ENCODE peak calls at places on chromosome 3, in five cellular contexts. E, I, W, X and U are unnamed samples.

GRCh38 chr3:64385256-64385655 is 160.0 kb upstream of the PRICKLE2 start:
- DNase-seq in I (no peak), W (no peak), X (no peak), E (no peak), U (no peak)

GRCh38 chr3:25527796-25528195 is 99.7 kb downstream of the RARB start:
- DNase-seq in E (no peak), I (no peak), W (no peak), X (no peak), U (peak)

GRCh38 chr3:42014443-42014945 is 52.6 kb upstream of the ULK4 start:
- DNase-seq in X (no peak), W (no peak), E (no peak), I (peak), U (no peak)

GRCh38 chr3:45216210-45216609 is 9.9 kb downstream of the TMEM158 start:
- DNase-seq in E (no peak), X (no peak), I (no peak), W (no peak), U (no peak)

GRCh38 chr3:50523170-50523865 is 19.9 kb upstream of the CACNA2D2 start:
- DNase-seq in W (no peak), X (no peak), I (no peak), E (no peak), U (no peak)

GRCh38 chr3:171267089-171267488 is 193.1 kb downstream of the TNIK start:
- DNase-seq in W (no peak), X (no peak), I (no peak), E (no peak), U (no peak)

GRCh38 chr3:77546246-77546645 is 506.3 kb downstream of the ROBO2 start:
- DNase-seq in W (no peak), E (no peak), I (no peak), X (no peak), U (no peak)

GRCh38 chr3:99965077-99965476 is 147.4 kb downstream of the CMSS1 start:
- DNase-seq in X (no peak), E (no peak), I (peak), W (no peak), U (peak)

GRCh38 chr3:18071833-18072232 is 329.4 kb upstream of the TBC1D5 start:
- DNase-seq in W (no peak), E (no peak), X (no peak), I (no peak), U (no peak)

GRCh38 chr3:16183601-16184270 is 9.3 kb downstream of the GALNT15 start:
- DNase-seq in W (peak), E (no peak), X (no peak), I (no peak), U (peak)

GRCh38 chr3:127455541-127456450 is 134.7 kb downstream of the TPRA1 start:
- DNase-seq in I (peak), E (peak), W (peak), X (peak), U (peak)

GRCh38 chr3:13239467-13239760 is 166.2 kb upstream of the IQSEC1 start:
- DNase-seq in W (no peak), X (no peak), E (no peak), I (no peak), U (no peak)

DNA sequence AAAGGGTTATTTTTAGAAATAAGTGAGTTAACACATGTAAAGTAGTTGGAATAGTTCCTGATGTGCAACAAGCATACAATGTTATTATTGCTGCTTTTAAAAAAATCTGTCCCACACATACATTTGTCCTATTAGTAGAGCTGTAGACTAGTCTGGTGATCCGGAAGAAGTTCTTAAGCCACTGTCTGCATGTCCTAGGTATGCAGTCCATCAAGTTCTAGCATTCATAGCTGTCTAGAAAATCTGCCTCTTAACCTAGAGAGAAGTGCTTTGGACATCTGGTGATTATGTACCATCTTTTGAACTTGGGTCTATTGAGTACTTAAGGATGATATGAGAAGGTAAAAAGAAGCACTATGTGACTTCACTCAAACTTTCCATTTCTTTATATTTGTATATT is 439.9 kb upstream of the NAALADL2 start:
- DNase-seq in W (no peak), I (no peak), E (no peak), X (no peak), U (no peak)
- H3K4me3 ChIP-seq in W (no peak), I (no peak), E (no peak), X (no peak), U (no peak)

DNA sequence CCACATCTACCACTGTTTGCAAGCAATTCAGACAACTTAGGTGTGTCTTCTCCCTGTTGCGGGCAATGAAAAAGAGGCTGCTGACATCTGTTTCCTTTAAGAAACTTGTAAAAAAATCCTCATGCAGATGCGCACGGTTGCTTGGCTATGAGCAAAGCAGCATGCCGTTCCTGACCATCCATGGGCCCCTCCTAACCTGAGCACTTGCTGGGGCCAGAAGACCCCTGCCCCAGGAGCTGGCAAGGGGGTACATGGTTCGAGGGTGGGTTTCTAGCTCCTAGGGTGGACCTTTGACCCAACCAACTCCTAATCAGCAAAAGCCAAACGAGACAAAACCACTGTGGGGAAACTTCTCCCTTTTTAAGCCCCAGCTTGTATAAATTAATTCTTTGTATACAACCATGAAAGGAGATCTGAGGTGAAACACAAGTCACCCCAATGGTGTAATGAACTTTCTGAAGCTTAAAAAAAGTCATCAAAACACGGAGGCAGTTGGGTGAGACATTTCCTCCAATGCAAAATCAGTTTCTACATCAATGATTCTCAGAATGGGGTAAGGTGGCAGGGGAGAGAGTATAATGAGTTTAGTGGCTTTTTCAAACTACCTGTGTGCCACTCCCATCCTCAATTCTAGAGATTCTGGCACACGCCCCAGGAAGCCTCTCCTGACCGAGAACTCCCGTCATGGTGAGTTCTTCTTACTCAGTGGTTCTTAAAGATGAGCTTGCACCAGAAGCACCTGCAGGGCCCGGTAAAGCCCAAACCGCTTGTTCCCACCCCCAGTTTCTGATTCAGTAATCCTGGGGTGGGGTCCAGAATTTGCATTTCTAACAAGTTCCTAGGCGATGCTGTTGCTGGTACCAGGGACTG is 44.1 kb downstream of the CPN2 start:
- DNase-seq in W (no peak), E (no peak), I (no peak), X (no peak), U (no peak)
- H3K4me3 ChIP-seq in W (no peak), E (no peak), I (no peak), X (no peak), U (no peak)

DNA sequence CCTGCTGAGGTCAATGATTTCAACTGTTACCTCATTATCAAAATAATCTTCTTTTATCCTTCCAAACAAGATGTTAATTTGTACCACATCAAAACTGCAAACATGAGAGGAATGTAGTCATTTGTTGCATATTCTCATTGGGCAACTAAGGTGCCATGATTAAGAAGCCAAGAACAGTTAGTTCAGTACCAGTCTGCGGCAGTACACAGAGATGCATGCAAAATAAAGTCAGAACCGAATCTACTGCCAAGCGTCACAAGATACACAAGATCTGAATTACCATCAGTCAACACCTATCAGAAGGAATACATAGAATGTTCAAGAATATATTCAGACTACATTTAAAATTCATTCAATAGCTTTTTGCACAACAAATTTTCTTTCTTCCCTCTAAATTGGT is 127.6 kb upstream of the SPATA12 start:
- DNase-seq in I (no peak), X (no peak), W (no peak), E (no peak), U (no peak)
- H3K4me3 ChIP-seq in I (no peak), X (no peak), W (no peak), E (no peak), U (no peak)

DNA sequence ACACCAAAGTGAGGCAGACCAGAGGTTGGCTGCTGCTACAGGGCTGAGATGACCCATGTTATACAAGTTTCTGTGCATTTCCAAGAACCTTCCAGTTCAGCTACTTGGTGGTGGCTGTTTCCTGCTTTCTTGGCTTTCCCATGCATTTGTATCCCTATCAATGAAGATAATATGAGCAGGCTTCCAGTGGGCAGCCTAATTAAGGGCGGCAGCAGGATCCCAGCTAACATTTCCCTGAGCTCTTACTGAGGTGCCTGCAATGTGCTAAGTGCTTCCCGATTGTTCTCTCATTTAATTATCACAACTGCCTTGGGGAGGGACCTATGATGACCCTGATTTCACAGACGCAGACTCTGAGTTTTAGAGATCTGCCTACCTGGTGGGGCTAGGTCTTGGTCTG is 95.5 kb downstream of the FRMD4B start:
- DNase-seq in X (no peak), W (no peak), I (no peak), E (no peak), U (no peak)
- H3K4me3 ChIP-seq in X (no peak), W (no peak), I (no peak), E (no peak), U (no peak)

GRCh38 chr3:97823503-97824004 is 1.7 kb downstream of the CRYBG3 start:
- DNase-seq in X (no peak), W (no peak), I (no peak), E (peak), U (no peak)
- H3K4me3 ChIP-seq in X (no peak), W (peak), I (peak), E (peak), U (peak)

GRCh38 chr3:158991146-158991705 is 189.4 kb downstream of the MFSD1 start:
- DNase-seq in W (no peak), X (peak), I (peak), E (no peak), U (no peak)
- H3K4me3 ChIP-seq in W (no peak), X (no peak), I (no peak), E (no peak), U (no peak)

DNA sequence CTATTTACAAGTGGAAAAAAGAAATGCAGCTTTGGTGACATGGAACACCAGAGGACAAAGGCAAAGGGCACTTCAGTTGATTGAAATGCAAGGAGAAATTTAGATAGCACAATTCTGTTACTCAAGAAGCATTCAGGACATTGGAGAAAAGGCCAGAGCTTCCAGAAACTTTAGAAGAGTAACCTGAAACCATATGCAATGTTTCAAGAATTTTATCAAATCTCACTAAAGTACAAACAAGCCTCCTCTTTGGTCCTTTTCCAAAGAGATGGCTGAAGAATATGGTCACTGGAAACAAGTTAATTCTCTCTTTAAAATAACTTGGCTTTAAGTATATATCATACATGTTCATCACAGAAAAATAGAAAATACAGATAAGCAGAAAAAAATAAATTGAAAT is 14.6 kb upstream of the LMOD3 start:
- DNase-seq in E (no peak), X (no peak), I (no peak), W (no peak), U (no peak)
- H3K4me3 ChIP-seq in E (no peak), X (no peak), I (no peak), W (no peak), U (no peak)

DNA sequence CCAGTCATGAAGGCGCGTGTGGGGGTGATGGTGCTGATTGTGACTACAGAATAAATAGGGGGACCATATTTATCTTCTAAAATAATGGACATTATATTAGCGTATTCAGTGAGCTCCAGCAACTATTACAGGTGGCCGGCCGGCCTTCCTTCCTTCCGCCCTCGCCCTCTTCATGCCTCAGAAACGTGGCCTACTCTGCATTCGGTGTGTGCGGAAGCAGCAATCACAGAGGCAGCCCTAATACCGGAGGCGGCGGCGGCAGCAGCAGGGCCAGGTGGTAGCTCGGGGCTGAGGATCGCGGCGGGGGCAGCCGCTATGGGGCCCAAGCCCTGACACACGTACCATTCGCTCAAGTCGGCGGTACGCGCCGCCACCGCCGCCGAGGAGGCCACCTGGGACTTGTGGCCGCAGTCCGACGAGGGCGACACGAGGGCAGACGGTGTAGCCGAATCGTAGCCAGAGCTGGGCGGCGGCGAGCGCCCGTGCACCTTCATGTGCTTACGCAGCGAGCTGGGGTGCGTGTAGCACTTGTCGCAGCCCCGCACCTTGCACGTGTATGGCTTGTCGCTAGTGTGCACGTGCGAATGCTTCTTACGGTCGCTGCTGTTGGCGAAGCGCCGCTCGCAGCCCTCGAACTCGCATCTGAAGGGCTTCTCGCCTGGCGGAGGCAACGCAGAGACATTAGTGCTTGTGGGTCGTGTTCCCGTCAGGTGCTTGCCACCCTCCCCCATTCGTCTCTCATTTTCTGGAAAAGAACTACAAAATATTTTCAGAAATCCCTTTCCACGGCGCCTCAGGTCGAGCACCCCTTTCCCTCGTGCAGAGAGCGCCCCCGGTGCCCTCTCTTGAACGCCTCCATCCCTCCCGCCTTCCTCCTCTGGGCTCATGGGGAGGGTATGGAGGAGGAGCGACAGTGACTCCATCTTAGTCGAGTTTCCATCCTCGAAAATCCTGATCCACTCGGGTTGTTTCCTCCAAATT is 15.5 kb downstream of the ZIC4 start:
- DNase-seq in X (no peak), E (no peak), W (no peak), I (no peak), U (no peak)
- H3K4me3 ChIP-seq in X (no peak), E (no peak), W (no peak), I (no peak), U (no peak)

GRCh38 chr3:113214917-113215595 is 3.7 kb downstream of the BOC start:
- DNase-seq in E (no peak), X (no peak), W (no peak), I (no peak), U (no peak)

GRCh38 chr3:113216393-113216792 is 5.0 kb downstream of the BOC start:
- DNase-seq in E (no peak), I (no peak), X (no peak), W (no peak), U (no peak)

GRCh38 chr3:113212155-113212844 is 943 bp downstream of the BOC start:
- DNase-seq in I (no peak), E (peak), X (no peak), W (no peak), U (peak)

GRCh38 chr3:113212845-113213375 is 1.6 kb downstream of the BOC start:
- DNase-seq in E (no peak), W (no peak), X (no peak), I (no peak), U (no peak)

DNA sequence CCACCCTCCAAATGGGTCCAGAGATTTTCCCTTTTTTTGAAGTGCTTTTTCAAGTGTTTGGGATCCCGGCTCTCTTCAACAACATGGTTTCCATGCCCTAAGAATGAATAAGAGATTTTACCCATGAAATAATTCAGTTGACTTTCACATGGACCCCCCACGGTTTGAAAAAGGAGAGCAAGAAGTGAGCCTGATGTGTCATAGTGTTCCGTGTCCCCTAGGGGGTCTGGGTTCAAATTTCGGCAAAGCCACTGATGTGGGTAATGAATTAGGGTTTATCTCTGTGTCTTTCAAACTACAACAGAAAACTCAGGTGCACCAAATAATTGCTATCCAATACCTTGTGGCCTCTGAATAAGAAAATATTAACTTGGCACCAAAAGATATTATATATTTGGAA is 2.9 kb downstream of the BOC start:
- DNase-seq in X (no peak), I (no peak), W (no peak), E (no peak), U (no peak)
- H3K4me3 ChIP-seq in X (no peak), I (no peak), W (no peak), E (no peak), U (no peak)

GRCh38 chr3:150414989-150415388 is 6.9 kb downstream of the TSC22D2 start:
- DNase-seq in E (no peak), I (no peak), X (no peak), W (no peak), U (no peak)
- H3K4me3 ChIP-seq in E (peak), I (no peak), X (no peak), W (peak), U (peak)